ENCODE peak calls at places on chromosomes 6 and 20, in eight cellular contexts. C is nephron progenitor cell; T is heart right ventricle; V is stimulated activated effector memory CD8-positive, alpha-beta T cell treated with anti-CD3 and anti-CD28 coated beads, Interleukin-12 subunit alpha, Interleukin-12 subunit beta, amount 100 ng/mL, for 72 hours; W is M059J; M is GM13977; I is NCI-H1105 treated with DMSO at 0.1 percent for 48 hours; J is activated naive CD8-positive, alpha-beta T cell treated with anti-CD3 and anti-CD28 coated beads, Interleukin-2, amount 50 U/mL, for 24 hours. K is an unnamed sample.

GRCh38 chr20:31587545-31588389 is 17.3 kb upstream of the ID1 start:
- DNase-seq in C (peak), I (no peak), M (peak), W (peak), V (no peak), T (peak), J (no peak), K (no peak)

GRCh38 chr6:82083646-82084045 is 163.9 kb downstream of the IBTK start:
- DNase-seq in M (no peak), T (no peak), I (no peak), V (no peak), C (no peak), W (no peak), J (no peak), K (no peak)

GRCh38 chr6:33827546-33828451 is 24.0 kb upstream of the MLN start:
- DNase-seq in T (no peak), J (no peak), V (no peak), M (no peak), W (peak), C (no peak), I (no peak), K (peak)

GRCh38 chr6:166820483-166820882 is 135.9 kb downstream of the RNASET2 start:
- DNase-seq in I (no peak), V (no peak), C (no peak), J (no peak), M (no peak), T (no peak), W (no peak), K (no peak)

GRCh38 chr6:170082531-170083187 is 208.2 kb downstream of the DLL1 start:
- DNase-seq in V (no peak), M (no peak), I (no peak), T (peak), J (no peak), W (peak), C (no peak), K (no peak)

GRCh38 chr6:70705772-70706171 is 38.1 kb downstream of the SMAP1 start:
- DNase-seq in T (no peak), M (no peak), J (no peak), W (no peak), C (no peak), I (no peak), V (no peak), K (no peak)

GRCh38 chr6:99933129-99933528 is 60.9 kb downstream of the MCHR2 start:
- DNase-seq in I (no peak), T (no peak), W (peak), V (no peak), J (no peak), M (no peak), C (no peak), K (no peak)

GRCh38 chr6:29924731-29925130 is 17.6 kb upstream of the HLA-A start:
- DNase-seq in M (no peak), C (no peak), I (no peak), W (peak), T (no peak), J (peak), V (no peak), K (no peak)

GRCh38 chr6:100565439-100566104 is 100.9 kb upstream of the SIM1 start:
- DNase-seq in V (no peak), J (no peak), I (no peak), C (no peak), W (no peak), M (no peak), T (no peak), K (no peak)

GRCh38 chr6:167150815-167151557 is 6.8 kb downstream of the GPR31 start:
- DNase-seq in J (no peak), W (no peak), I (no peak), C (no peak), T (no peak), M (peak), V (no peak), K (no peak)

GRCh38 chr20:45969712-45970634 is 2.0 kb downstream of the ZNF335 start:
- DNase-seq in J (no peak), M (no peak), T (no peak), W (peak), I (peak), V (no peak), C (no peak), K (peak)

GRCh38 chr20:6122873-6123649 is at the start of gene FERMT1:
- DNase-seq in J (peak), W (peak), I (peak), V (no peak), M (peak), C (peak), T (peak), K (peak)

GRCh38 chr6:10433322-10433721 is 18.4 kb upstream of the TFAP2A start:
- DNase-seq in W (no peak), I (no peak), C (no peak), T (no peak), J (no peak), V (no peak), M (no peak), K (no peak)

GRCh38 chr20:36259177-36259835 is 23.0 kb downstream of the AAR2 start:
- DNase-seq in T (no peak), I (no peak), C (no peak), V (no peak), W (no peak), M (no peak), J (no peak), K (peak)

GRCh38 chr6:22251331-22251730 is 45.5 kb downstream of the PRL start:
- DNase-seq in T (no peak), V (no peak), W (peak), C (no peak), J (no peak), I (no peak), M (no peak), K (no peak)

GRCh38 chr6:43896474-43896873 is 126.5 kb downstream of the VEGFA start:
- DNase-seq in M (no peak), W (no peak), J (no peak), V (no peak), I (no peak), T (no peak), C (no peak), K (no peak)

GRCh38 chr20:40657526-40657925 is 31.5 kb downstream of the MAFB start:
- DNase-seq in T (no peak), M (no peak), C (no peak), J (no peak), W (no peak), I (no peak), V (no peak), K (no peak)

GRCh38 chr6:82076855-82077254 is 170.7 kb downstream of the IBTK start:
- DNase-seq in V (no peak), M (no peak), C (no peak), J (no peak), I (no peak), T (no peak), W (peak), K (no peak)

GRCh38 chr6:31736026-31736767 is at the start of gene CLIC1:
- DNase-seq in W (peak), C (peak), M (peak), T (peak), V (peak), I (peak), J (peak), K (peak)

GRCh38 chr6:4059115-4059777 is 19.7 kb downstream of the FAM217A start:
- DNase-seq in V (peak), M (no peak), C (no peak), W (peak), J (peak), I (no peak), T (no peak), K (peak)

GRCh38 chr20:50287512-50287911 is 96.9 kb downstream of the CEBPB start:
- DNase-seq in J (no peak), M (no peak), I (no peak), W (no peak), V (no peak), C (no peak), T (no peak), K (no peak)

K was measured in RWPE2.